ENCODE peak calls at places on chromosomes 4 and X, in five cellular contexts. One of them, this sample, is unnamed.

GRCh38 chrX:37846141-37846540 is 1.2 kb downstream of the DYNLT3 start:
- DNase-seq in effector memory CD4-positive, alpha-beta T cell: no peak
- DNase-seq in aorta: no peak
- DNase-seq in HCT116: no peak
- DNase-seq in mammary epithelial cell: peak; percentile 73
- DNase-seq in this sample: no peak

GRCh38 chr4:5760936-5761480 is 50.0 kb downstream of the EVC start:
- DNase-seq in effector memory CD4-positive, alpha-beta T cell: no peak
- DNase-seq in aorta: no peak
- DNase-seq in HCT116: no peak
- DNase-seq in mammary epithelial cell: no peak
- DNase-seq in this sample: no peak

GRCh38 chr4:22668301-22668700 is 24.4 kb upstream of the GBA3 start:
- DNase-seq in effector memory CD4-positive, alpha-beta T cell: no peak
- DNase-seq in aorta: no peak
- DNase-seq in HCT116: no peak
- DNase-seq in mammary epithelial cell: no peak
- DNase-seq in this sample: no peak

GRCh38 chr4:65719635-65720034 is 49.3 kb upstream of the EPHA5 start:
- DNase-seq in effector memory CD4-positive, alpha-beta T cell: no peak
- DNase-seq in aorta: no peak
- DNase-seq in HCT116: no peak
- DNase-seq in mammary epithelial cell: no peak
- DNase-seq in this sample: no peak

GRCh38 chr4:149999485-150000074 is 78.7 kb upstream of the DCLK2 start:
- DNase-seq in effector memory CD4-positive, alpha-beta T cell: no peak
- DNase-seq in aorta: no peak
- DNase-seq in HCT116: peak; percentile 60
- DNase-seq in mammary epithelial cell: peak; percentile 36
- DNase-seq in this sample: no peak

GRCh38 chr4:95255396-95256107 is 293.2 kb downstream of the UNC5C start:
- DNase-seq in effector memory CD4-positive, alpha-beta T cell: no peak
- DNase-seq in aorta: no peak
- DNase-seq in HCT116: no peak
- DNase-seq in mammary epithelial cell: peak; percentile 46
- DNase-seq in this sample: no peak

GRCh38 chr4:60799214-60799613 is 400.9 kb upstream of the ADGRL3 start:
- DNase-seq in effector memory CD4-positive, alpha-beta T cell: no peak
- DNase-seq in aorta: no peak
- DNase-seq in HCT116: no peak
- DNase-seq in mammary epithelial cell: no peak
- DNase-seq in this sample: no peak

GRCh38 chr4:55819634-55820033 is at the start of gene EXOC1L:
- DNase-seq in effector memory CD4-positive, alpha-beta T cell: no peak
- DNase-seq in aorta: no peak
- DNase-seq in HCT116: no peak
- DNase-seq in mammary epithelial cell: no peak
- DNase-seq in this sample: peak; percentile 58

GRCh38 chrX:52420824-52421443 is 52.1 kb downstream of the XAGE2 start:
- DNase-seq in effector memory CD4-positive, alpha-beta T cell: no peak
- DNase-seq in aorta: no peak
- DNase-seq in HCT116: no peak
- DNase-seq in mammary epithelial cell: no peak
- DNase-seq in this sample: no peak

GRCh38 chr4:98939892-98940298 is 11.0 kb upstream of the EIF4E start:
- DNase-seq in effector memory CD4-positive, alpha-beta T cell: no peak
- DNase-seq in aorta: no peak
- DNase-seq in HCT116: peak; percentile 75
- DNase-seq in mammary epithelial cell: peak; percentile 49
- DNase-seq in this sample: no peak

GRCh38 chrX:87744391-87744790 is 226.8 kb downstream of the KLHL4 start:
- DNase-seq in effector memory CD4-positive, alpha-beta T cell: no peak
- DNase-seq in aorta: no peak
- DNase-seq in HCT116: no peak
- DNase-seq in mammary epithelial cell: no peak
- DNase-seq in this sample: no peak

GRCh38 chrX:155880586-155881157 is 473 bp upstream of the VAMP7 start:
- DNase-seq in effector memory CD4-positive, alpha-beta T cell: no peak
- DNase-seq in aorta: no peak
- DNase-seq in HCT116: no peak
- DNase-seq in mammary epithelial cell: no peak
- DNase-seq in this sample: no peak

GRCh38 chr4:79763486-79764075 is 309.4 kb downstream of the ANTXR2 start:
- DNase-seq in effector memory CD4-positive, alpha-beta T cell: no peak
- DNase-seq in aorta: no peak
- DNase-seq in HCT116: no peak
- DNase-seq in mammary epithelial cell: no peak
- DNase-seq in this sample: no peak

GRCh38 chr4:147773261-147774184 is 41.6 kb downstream of the ARHGAP10 start:
- DNase-seq in effector memory CD4-positive, alpha-beta T cell: no peak
- DNase-seq in aorta: no peak
- DNase-seq in HCT116: no peak
- DNase-seq in mammary epithelial cell: peak; percentile 60
- DNase-seq in this sample: no peak

GRCh38 chr4:144646523-144647094 is 653 bp downstream of the HHIP start:
- DNase-seq in effector memory CD4-positive, alpha-beta T cell: no peak
- DNase-seq in aorta: no peak
- DNase-seq in HCT116: no peak
- DNase-seq in mammary epithelial cell: peak; percentile 30
- DNase-seq in this sample: no peak

GRCh38 chrX:2697741-2698294 is 6.7 kb downstream of the CD99 start:
- DNase-seq in effector memory CD4-positive, alpha-beta T cell: no peak
- DNase-seq in aorta: no peak
- DNase-seq in HCT116: no peak
- DNase-seq in mammary epithelial cell: no peak
- DNase-seq in this sample: no peak

GRCh38 chrX:150088042-150088441 is 149.8 kb upstream of the EOLA2 start:
- DNase-seq in effector memory CD4-positive, alpha-beta T cell: no peak
- DNase-seq in aorta: no peak
- DNase-seq in HCT116: no peak
- DNase-seq in mammary epithelial cell: no peak
- DNase-seq in this sample: no peak

DNA sequence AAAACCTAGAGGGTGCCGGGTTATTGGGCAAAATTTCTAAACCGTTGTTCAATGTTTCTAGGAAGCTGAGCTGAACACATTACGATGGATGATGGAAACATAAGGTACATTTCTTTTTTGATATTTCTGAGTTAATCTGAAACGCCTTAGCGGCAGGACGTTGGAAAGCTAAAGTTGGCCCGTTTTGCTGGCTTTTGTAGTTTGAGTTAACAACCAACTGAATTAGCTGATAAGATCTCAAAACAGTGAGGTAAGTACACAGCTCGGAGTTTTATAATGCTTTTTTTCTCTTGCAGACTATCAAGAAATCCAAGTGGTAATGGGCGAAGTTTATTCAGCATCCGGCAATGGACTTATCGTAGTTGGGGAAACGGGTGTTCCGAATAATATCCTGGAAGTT is 73.5 kb downstream of the PRSS12 start:
- DNase-seq in effector memory CD4-positive, alpha-beta T cell: no peak
- DNase-seq in aorta: no peak
- DNase-seq in HCT116: no peak
- DNase-seq in mammary epithelial cell: no peak
- DNase-seq in this sample: no peak
- H3K4me1 ChIP-seq in effector memory CD4-positive, alpha-beta T cell: peaks cover 10% of the 10 kb centered on the region
- H3K4me1 ChIP-seq in aorta: no peaks in the 10 kb centered on the region
- H3K4me1 ChIP-seq in HCT116: peaks cover 6% of the 10 kb centered on the region
- H3K4me1 ChIP-seq in mammary epithelial cell: peaks cover 20% of the 10 kb centered on the region
- H3K4me1 ChIP-seq in this sample: no peaks in the 10 kb centered on the region

GRCh38 chr4:121009578-121010338 is 62.6 kb downstream of the NDNF start:
- DNase-seq in effector memory CD4-positive, alpha-beta T cell: no peak
- DNase-seq in aorta: no peak
- DNase-seq in HCT116: no peak
- DNase-seq in mammary epithelial cell: no peak
- DNase-seq in this sample: no peak

GRCh38 chr4:121011780-121012340 is 60.5 kb downstream of the NDNF start:
- DNase-seq in effector memory CD4-positive, alpha-beta T cell: no peak
- DNase-seq in aorta: no peak
- DNase-seq in HCT116: no peak
- DNase-seq in mammary epithelial cell: no peak
- DNase-seq in this sample: no peak

GRCh38 chr4:121016630-121017029 is 55.7 kb downstream of the NDNF start:
- DNase-seq in effector memory CD4-positive, alpha-beta T cell: no peak
- DNase-seq in aorta: no peak
- DNase-seq in HCT116: no peak
- DNase-seq in mammary epithelial cell: no peak
- DNase-seq in this sample: no peak

DNA sequence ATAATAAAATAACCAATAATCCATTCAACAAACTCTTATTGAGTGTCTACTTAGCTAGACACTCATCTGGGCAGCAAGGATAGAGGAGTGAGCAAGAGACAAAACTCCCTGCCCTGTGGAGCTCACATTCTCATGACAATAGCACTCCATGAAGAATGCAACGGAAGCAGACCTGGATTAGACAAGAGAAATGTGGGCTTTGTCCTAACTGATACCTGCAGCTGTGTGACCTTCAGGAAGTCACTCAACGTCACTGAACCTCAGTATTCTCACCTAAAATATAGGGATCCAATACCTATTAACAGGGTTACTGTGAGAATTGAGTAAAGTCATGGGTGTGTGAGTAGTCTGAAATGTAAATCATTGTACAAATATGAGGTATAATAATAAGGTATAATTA is 61.2 kb downstream of the NDNF start:
- DNase-seq in effector memory CD4-positive, alpha-beta T cell: no peak
- DNase-seq in aorta: no peak
- DNase-seq in HCT116: no peak
- DNase-seq in mammary epithelial cell: no peak
- DNase-seq in this sample: no peak
- H3K27me3 ChIP-seq in effector memory CD4-positive, alpha-beta T cell: no peaks in the 10 kb centered on the region
- H3K27me3 ChIP-seq in aorta: no peaks in the 10 kb centered on the region
- H3K27me3 ChIP-seq in HCT116: no peaks in the 10 kb centered on the region
- H3K27me3 ChIP-seq in mammary epithelial cell: peaks cover 2% of the 10 kb centered on the region
- H3K27me3 ChIP-seq in this sample: no peaks in the 10 kb centered on the region

GRCh38 chr4:137531951-137532868 is at the start of gene PCDH18:
- DNase-seq in effector memory CD4-positive, alpha-beta T cell: no peak
- DNase-seq in aorta: peak; percentile 94
- DNase-seq in HCT116: no peak
- DNase-seq in mammary epithelial cell: peak; percentile 15
- DNase-seq in this sample: peak; percentile 79

GRCh38 chr4:137530176-137530575 is 2.1 kb downstream of the PCDH18 start:
- DNase-seq in effector memory CD4-positive, alpha-beta T cell: no peak
- DNase-seq in aorta: no peak
- DNase-seq in HCT116: no peak
- DNase-seq in mammary epithelial cell: no peak
- DNase-seq in this sample: no peak

GRCh38 chr4:137531121-137531520 is 1.2 kb downstream of the PCDH18 start:
- DNase-seq in effector memory CD4-positive, alpha-beta T cell: no peak
- DNase-seq in aorta: no peak
- DNase-seq in HCT116: no peak
- DNase-seq in mammary epithelial cell: no peak
- DNase-seq in this sample: no peak

GRCh38 chr4:137526681-137527080 is 5.6 kb downstream of the PCDH18 start:
- DNase-seq in effector memory CD4-positive, alpha-beta T cell: no peak
- DNase-seq in aorta: no peak
- DNase-seq in HCT116: no peak
- DNase-seq in mammary epithelial cell: no peak
- DNase-seq in this sample: no peak

DNA sequence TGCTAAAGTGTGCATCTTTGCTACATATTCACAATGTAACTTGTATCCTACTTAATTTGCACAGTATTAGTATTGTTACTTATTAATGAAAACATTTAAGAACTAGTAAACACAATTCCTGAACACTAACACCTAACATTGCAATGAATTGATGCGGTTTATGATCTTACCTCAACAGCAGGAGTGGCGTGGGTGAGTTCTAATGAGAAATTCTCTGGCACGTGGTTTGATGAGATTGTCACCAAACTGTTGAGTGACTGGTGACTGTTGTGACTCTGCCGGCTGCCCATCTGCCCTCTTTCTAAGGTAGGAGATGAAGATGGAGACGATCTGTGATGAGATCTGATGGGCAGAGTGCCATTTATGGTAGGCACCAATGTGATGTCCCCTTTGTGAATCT is 2.9 kb downstream of the PCDH18 start:
- DNase-seq in effector memory CD4-positive, alpha-beta T cell: no peak
- DNase-seq in aorta: no peak
- DNase-seq in HCT116: no peak
- DNase-seq in mammary epithelial cell: no peak
- DNase-seq in this sample: no peak
- H3K4me3 ChIP-seq in effector memory CD4-positive, alpha-beta T cell: no peak overlapping the region
- H3K4me3 ChIP-seq in aorta: peak overlapping the region; percentile 88
- H3K4me3 ChIP-seq in HCT116: no peak overlapping the region
- H3K4me3 ChIP-seq in mammary epithelial cell: no peak overlapping the region
- H3K4me3 ChIP-seq in this sample: peak overlapping the region; percentile 31

DNA sequence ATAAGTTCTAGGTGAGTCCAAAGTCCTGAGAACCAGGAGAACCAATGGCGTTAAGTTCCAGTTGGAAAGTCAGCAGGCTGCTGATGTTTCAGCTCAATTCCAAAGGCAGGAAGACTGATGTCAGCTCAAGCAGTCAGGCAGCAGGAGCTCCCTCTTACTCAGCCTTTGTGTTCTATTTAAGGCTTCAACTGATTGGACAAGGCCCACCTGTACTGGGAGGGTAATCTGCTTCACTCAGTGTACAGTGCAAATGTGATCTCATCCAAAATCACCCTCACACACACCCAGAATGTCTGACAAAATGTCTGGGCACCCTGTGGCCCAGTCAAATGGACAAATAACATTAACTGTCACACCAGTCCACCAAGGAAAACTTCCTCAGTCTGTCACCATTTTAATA is 30.7 kb upstream of the TBL1X start:
- DNase-seq in effector memory CD4-positive, alpha-beta T cell: no peak
- DNase-seq in aorta: no peak
- DNase-seq in HCT116: no peak
- DNase-seq in mammary epithelial cell: no peak
- DNase-seq in this sample: no peak
- H3K4me1 ChIP-seq in effector memory CD4-positive, alpha-beta T cell: no peaks in the 10 kb centered on the region
- H3K4me1 ChIP-seq in aorta: no peaks in the 10 kb centered on the region
- H3K4me1 ChIP-seq in HCT116: no peaks in the 10 kb centered on the region
- H3K4me1 ChIP-seq in mammary epithelial cell: no peaks in the 10 kb centered on the region
- H3K4me1 ChIP-seq in this sample: no peaks in the 10 kb centered on the region

This sample was measured in iPS DF 6.9.